ENCODE peak calls at places on chromosome 20, in seven cellular contexts. K is body of pancreas, R is upper lobe of right lung, X is lower lobe of right lung, Z is brain microvascular endothelial cell, V is heart right ventricle, W is fibroblast of mammary gland. Y is an unnamed sample.

GRCh38 chr20:53302695-53303094 is 290.9 kb downstream of the ZNF217 start:
- DNase-seq in V (no peak), R (no peak), K (no peak), X (no peak), W (no peak), Z (no peak), Y (no peak)

GRCh38 chr20:539236-539635 is 4.4 kb downstream of the CSNK2A1 start:
- DNase-seq in V (no peak), X (no peak), W (no peak), Z (no peak), R (no peak), K (no peak), Y (no peak)

GRCh38 chr20:34579936-34580587 is 21.5 kb downstream of the MAP1LC3A start:
- DNase-seq in K (no peak), Z (no peak), R (no peak), W (no peak), X (no peak), V (no peak), Y (no peak)

GRCh38 chr20:266213-266603 is 8.7 kb downstream of the DEFB132 start:
- DNase-seq in Z (no peak), W (no peak), K (no peak), V (no peak), R (no peak), X (no peak), Y (no peak)

GRCh38 chr20:38214871-38215788 is 45.4 kb downstream of the KIAA1755 start:
- DNase-seq in X (no peak), W (no peak), V (no peak), Z (peak), R (no peak), K (no peak), Y (no peak)

GRCh38 chr20:13286600-13286999 is 65.5 kb downstream of the ISM1 start:
- DNase-seq in K (peak), V (no peak), W (no peak), R (peak), Z (no peak), X (peak), Y (no peak)

GRCh38 chr20:48246391-48246790 is 461.1 kb upstream of the SULF2 start:
- DNase-seq in K (no peak), V (no peak), Z (no peak), R (no peak), W (no peak), X (no peak), Y (no peak)

GRCh38 chr20:10715035-10715434 is 41.2 kb upstream of the JAG1 start:
- DNase-seq in R (no peak), V (no peak), X (no peak), W (peak), Z (peak), K (no peak), Y (no peak)

GRCh38 chr20:34300809-34301586 is 2.2 kb downstream of the AHCY start:
- DNase-seq in W (no peak), X (no peak), K (no peak), V (peak), Z (no peak), R (no peak), Y (no peak)

GRCh38 chr20:10646886-10647420 is 26.8 kb downstream of the JAG1 start:
- DNase-seq in Z (no peak), W (no peak), X (no peak), V (no peak), K (no peak), R (no peak), Y (no peak)

GRCh38 chr20:33328157-33328556 is 45.1 kb downstream of the BPIFB1 start:
- DNase-seq in R (no peak), K (no peak), V (no peak), Z (no peak), X (no peak), W (no peak), Y (no peak)

GRCh38 chr20:45576995-45577394 is 2.1 kb downstream of the WFDC8 start:
- DNase-seq in R (no peak), Z (no peak), V (no peak), X (no peak), K (no peak), W (no peak), Y (no peak)

GRCh38 chr20:61684136-61684535 is 381.5 kb downstream of the TAF4 start:
- DNase-seq in Z (no peak), R (no peak), V (no peak), K (no peak), W (no peak), X (peak), Y (no peak)

GRCh38 chr20:11810316-11811130 is 107.2 kb upstream of the BTBD3 start:
- DNase-seq in R (no peak), V (no peak), X (no peak), W (peak), Z (no peak), K (no peak), Y (no peak)

GRCh38 chr20:61912665-61913422 is 152.8 kb downstream of the TAF4 start:
- DNase-seq in W (no peak), V (no peak), Z (no peak), R (no peak), K (no peak), X (peak), Y (no peak)

GRCh38 chr20:59785118-59785959 is 148.1 kb downstream of the SYCP2 start:
- DNase-seq in W (no peak), X (no peak), V (no peak), Z (no peak), R (no peak), K (no peak), Y (no peak)

GRCh38 chr20:48017504-48017903 is 232.2 kb upstream of the SULF2 start:
- DNase-seq in R (no peak), Z (no peak), V (no peak), K (no peak), X (no peak), W (peak), Y (no peak)

GRCh38 chr20:5072756-5073153 is 47.0 kb downstream of the PCNA start:
- DNase-seq in R (no peak), W (no peak), X (no peak), K (no peak), V (no peak), Z (no peak), Y (no peak)

GRCh38 chr20:5400164-5400762 is 83.5 kb upstream of the PROKR2 start:
- DNase-seq in W (peak), V (peak), X (no peak), R (no peak), Z (peak), K (no peak), Y (no peak)

GRCh38 chr20:2705931-2706645 is 13.5 kb downstream of the EBF4 start:
- DNase-seq in X (no peak), V (no peak), W (no peak), Z (no peak), R (no peak), K (no peak), Y (no peak)

GRCh38 chr20:2708665-2709064 is 16.1 kb downstream of the EBF4 start:
- DNase-seq in V (no peak), W (no peak), R (no peak), Z (no peak), K (no peak), X (no peak), Y (no peak)

GRCh38 chr20:2708073-2708415 is 15.5 kb downstream of the EBF4 start:
- DNase-seq in X (no peak), Z (no peak), R (no peak), K (no peak), W (no peak), V (no peak), Y (no peak)

GRCh38 chr20:2707353-2708072 is 14.9 kb downstream of the EBF4 start:
- DNase-seq in X (no peak), K (no peak), W (no peak), R (no peak), V (no peak), Z (no peak), Y (no peak)

DNA sequence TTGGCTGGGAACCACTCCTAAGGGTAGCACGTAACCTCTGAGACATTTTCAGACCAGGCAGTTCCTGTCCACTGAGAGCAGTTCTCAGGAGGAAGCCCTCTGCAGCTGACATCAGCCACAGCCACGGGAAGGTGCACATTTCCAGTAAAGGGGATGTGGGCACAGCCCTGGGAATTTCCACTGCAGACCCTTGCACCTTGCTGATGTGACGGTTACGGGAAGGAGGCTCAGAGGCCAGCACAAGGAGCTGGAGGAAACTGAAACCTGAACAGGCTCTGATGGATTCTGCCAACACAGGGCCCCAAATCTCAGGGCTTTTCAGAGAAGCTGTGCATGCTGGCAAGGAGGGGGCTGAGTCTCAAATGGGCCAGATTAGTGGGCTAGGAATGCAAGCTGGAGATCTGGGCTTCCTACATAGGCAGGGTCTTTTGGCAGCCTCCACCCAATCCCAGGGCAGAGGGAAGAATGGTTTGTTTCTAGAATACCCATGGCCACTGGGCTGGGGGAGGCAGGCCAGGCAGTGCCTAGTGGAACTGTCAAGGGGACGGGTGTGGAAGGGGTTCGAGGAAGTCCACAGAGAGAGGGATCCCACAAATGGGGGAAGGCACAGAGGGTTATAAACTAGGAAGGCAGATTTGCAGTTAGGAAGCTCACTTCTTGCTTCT is 14.2 kb downstream of the EBF4 start:
- DNase-seq in W (no peak), K (no peak), Z (no peak), R (no peak), V (no peak), X (no peak), Y (no peak)
- TF ChIP-seq CTCF in W (no peak), K (no peak), Z (no peak), R (no peak), V (no peak), X (no peak), Y (no peak)

GRCh38 chr20:63362426-63363009 is 1.4 kb upstream of the CHRNA4 start:
- DNase-seq in K (no peak), W (no peak), X (no peak), R (no peak), Z (no peak), V (no peak), Y (no peak)

GRCh38 chr20:63359937-63360849 is 956 bp downstream of the CHRNA4 start:
- DNase-seq in Z (no peak), R (no peak), X (no peak), W (no peak), K (no peak), V (no peak), Y (no peak)

GRCh38 chr20:63359164-63359934 is 1.8 kb downstream of the CHRNA4 start:
- DNase-seq in V (no peak), W (no peak), K (no peak), X (no peak), R (no peak), Z (no peak), Y (no peak)

GRCh38 chr20:63361507-63362425 is 617 bp upstream of the CHRNA4 start:
- DNase-seq in V (no peak), W (no peak), X (no peak), Z (no peak), R (no peak), K (no peak), Y (no peak)

GRCh38 chr20:63360850-63361497 is at the start of gene CHRNA4:
- DNase-seq in R (no peak), X (no peak), W (no peak), Z (no peak), K (no peak), V (no peak), Y (no peak)
- H3K4me3 ChIP-seq in R (no peak), X (peak), W (no peak), Z (no peak), K (no peak), V (peak), Y (no peak)

GRCh38 chr20:17659801-17660200 is 22.2 kb downstream of the RRBP1 start:
- DNase-seq in W (no peak), X (no peak), R (peak), Z (no peak), V (no peak), K (peak), Y (no peak)
- TF ChIP-seq CTCF in W (peak), X (no peak), R (no peak), Z (peak), V (no peak), K (peak), Y (no peak)

DNA sequence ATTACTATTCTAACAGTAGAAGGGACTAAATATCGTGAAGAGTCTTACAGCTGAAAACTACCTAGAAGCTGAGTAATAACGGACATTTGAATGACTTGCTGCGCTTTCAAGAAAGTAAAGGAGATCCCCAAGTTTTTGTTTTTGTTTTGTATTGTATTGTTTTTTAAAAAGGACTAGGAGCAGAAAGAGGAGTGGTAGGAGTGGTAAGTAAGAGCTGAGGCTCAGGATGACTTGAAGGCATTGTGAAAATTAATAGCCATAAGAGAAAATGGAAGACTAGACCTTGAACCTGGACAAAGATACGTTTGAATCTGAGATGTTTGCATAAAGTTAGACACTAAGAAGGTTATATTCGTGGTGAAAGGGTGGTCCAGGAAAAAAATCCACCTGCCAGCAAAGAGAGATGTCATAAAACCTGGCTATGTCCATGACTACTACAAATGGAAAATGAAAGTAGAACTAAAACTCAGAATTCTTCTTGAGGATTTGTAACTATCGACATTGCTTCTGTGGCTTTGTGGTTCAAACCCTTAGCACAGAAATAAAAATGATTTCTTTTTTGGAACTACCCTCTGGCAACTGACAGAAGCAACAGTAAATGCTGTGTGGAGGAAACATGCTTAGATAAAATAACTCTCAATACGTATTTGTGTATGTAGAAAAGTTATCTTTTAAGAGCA is 824.8 kb upstream of the FLRT3 start:
- DNase-seq in Z (no peak), V (no peak), W (no peak), K (no peak), X (no peak), R (no peak), Y (no peak)
- H3K4me3 ChIP-seq in Z (no peak), V (no peak), W (no peak), K (no peak), X (peak), R (peak), Y (no peak)

DNA sequence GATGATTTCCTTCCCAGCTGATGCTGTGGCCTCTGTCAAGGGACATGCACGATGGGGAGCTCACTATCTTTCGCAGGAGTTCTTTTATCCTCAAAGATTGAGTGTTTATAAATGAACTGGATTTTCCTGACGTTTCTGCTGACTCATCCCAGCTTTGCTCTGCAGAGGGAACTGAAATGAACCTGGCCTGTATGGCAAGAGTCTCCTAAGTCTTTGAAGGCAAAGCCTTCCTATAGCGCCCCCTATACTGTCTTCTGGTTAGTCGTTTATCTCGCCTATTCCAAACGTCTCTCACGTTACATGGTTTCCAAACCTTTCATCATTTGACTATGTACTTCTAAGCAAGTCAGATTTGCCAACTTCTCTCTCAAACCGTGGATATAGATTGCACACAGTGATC is 565.3 kb downstream of the KIF16B start:
- DNase-seq in K (no peak), R (no peak), W (peak), V (no peak), X (no peak), Z (no peak), Y (no peak)
- TF ChIP-seq CTCF in K (no peak), R (no peak), W (peak), V (no peak), X (no peak), Z (no peak), Y (no peak)

DNA sequence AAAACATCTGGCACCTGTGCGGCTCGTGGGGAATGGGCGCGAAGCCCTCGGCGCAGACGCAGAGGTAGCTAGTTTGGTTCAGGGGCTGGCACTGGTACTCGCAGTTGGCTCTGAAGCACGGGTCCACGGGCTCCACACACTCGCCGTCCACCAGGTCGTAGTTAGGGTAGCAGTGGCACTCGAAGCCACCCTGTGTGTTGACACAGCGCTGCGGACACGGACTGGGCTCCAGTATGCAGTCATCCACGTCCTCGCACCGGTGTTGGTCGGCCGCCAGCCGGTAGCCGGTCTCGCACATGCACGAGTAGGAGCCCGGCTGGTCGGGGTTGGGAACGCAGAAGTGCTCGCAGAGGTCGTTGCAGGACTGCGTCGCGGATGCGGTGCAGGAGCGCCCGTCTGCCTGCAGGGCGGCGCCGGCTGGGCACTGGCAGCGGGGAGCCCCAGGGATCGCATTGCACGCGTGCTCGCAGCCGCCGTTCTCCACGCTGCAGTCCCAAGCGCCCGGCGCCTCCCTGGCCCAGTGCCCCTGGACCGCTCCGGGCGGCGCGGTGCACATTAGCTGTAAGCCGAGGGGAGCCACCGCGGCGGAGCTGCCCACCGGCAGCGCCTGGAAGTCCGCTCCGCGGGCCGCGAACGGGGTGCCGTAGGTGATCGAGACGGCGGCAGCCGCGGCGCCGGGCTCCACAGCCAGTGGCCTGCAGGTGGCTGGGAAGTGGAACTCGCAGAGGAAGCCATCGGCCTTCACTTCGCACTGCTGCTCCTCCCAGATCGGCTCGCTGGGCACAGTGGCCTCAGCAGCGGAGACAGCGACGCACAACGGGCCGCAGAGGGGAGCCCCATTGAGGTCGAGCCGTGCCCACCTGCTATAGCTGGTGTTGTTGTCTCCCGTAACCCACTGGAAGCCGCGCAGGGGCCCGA is 930 bp downstream of the THBD start:
- DNase-seq in W (peak), V (peak), X (peak), R (peak), K (peak), Z (no peak), Y (no peak)
- H3K4me3 ChIP-seq in W (peak), V (peak), X (peak), R (peak), K (no peak), Z (peak), Y (peak)

GRCh38 chr20:36830791-36831691 is 44.9 kb upstream of the TLDC2 start:
- DNase-seq in V (peak), Z (no peak), R (no peak), K (no peak), X (peak), W (peak), Y (no peak)
- TF ChIP-seq CTCF in V (peak), Z (peak), R (peak), K (no peak), X (peak), W (peak), Y (peak)

DNA sequence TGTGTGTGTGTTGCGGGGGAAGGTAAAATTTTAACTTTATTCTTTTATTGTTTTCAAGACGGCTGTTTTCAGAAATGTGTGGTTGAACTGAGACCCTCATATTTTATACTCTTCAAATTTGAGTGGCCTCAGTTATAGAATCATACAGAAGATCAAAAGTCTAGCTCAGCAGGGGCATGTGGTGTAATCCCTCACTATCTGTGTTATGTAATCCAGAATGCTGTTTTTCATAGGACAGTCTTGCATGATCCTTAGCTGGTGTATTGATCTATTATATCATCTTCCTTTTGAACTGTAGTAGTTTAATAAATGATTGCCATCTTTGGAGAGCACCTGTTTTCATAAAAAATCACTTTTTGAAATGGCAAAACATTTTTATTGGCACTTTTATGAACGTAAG is 1.4 kb downstream of the PLCB4 start:
- DNase-seq in Z (no peak), R (no peak), X (no peak), W (no peak), K (no peak), V (no peak), Y (no peak)
- H3K4me3 ChIP-seq in Z (no peak), R (peak), X (no peak), W (no peak), K (no peak), V (no peak), Y (peak)